ENCODE peak calls at places on chromosomes 6 and 20, in four cellular contexts. G, J, Z and V are unnamed samples.

GRCh38 chr20:23928788-23929187 is 49.2 kb upstream of the CST5 start:
- DNase-seq in G (no peak), Z (no peak), J (no peak), V (no peak)

GRCh38 chr20:57526067-57526884 is 1.3 kb upstream of the CTCFL start:
- DNase-seq in G (no peak), J (no peak), Z (no peak), V (no peak)

GRCh38 chr6:125170376-125170775 is 16.8 kb downstream of the TPD52L1 start:
- DNase-seq in G (no peak), Z (peak), J (no peak), V (peak)

GRCh38 chr6:29965873-29966601 is 23.7 kb downstream of the HLA-A start:
- DNase-seq in G (peak), J (no peak), Z (peak), V (peak)

GRCh38 chr20:7695622-7696021 is 244.6 kb downstream of the HAO1 start:
- DNase-seq in G (no peak), Z (peak), J (peak), V (no peak)

GRCh38 chr6:68639826-68640505 is 4.9 kb downstream of the ADGRB3 start:
- DNase-seq in G (no peak), Z (no peak), J (no peak), V (no peak)

GRCh38 chr6:132391391-132392291 is 9.6 kb downstream of the MOXD1 start:
- DNase-seq in Z (peak), J (peak), G (peak), V (peak)

GRCh38 chr6:149043476-149044130 is 273.9 kb upstream of the TAB2 start:
- DNase-seq in Z (no peak), J (peak), G (peak), V (peak)

GRCh38 chr6:37540390-37540789 is 40.7 kb upstream of the CCDC167 start:
- DNase-seq in G (no peak), Z (no peak), J (no peak), V (no peak)

GRCh38 chr6:139364302-139364981 is 10.0 kb downstream of the CITED2 start:
- DNase-seq in G (peak), J (no peak), Z (peak), V (peak)

GRCh38 chr6:151240861-151241642 is 1.3 kb downstream of the AKAP12 start:
- DNase-seq in Z (peak), G (peak), J (peak), V (peak)

GRCh38 chr20:25293910-25294458 is 46.1 kb downstream of the PYGB start:
- DNase-seq in G (no peak), J (no peak), Z (no peak), V (no peak)

GRCh38 chr6:159221486-159222170 is 52.4 kb downstream of the FNDC1 start:
- DNase-seq in G (no peak), J (no peak), Z (no peak), V (no peak)

GRCh38 chr6:106097368-106098231 is 11.5 kb downstream of the PRDM1 start:
- DNase-seq in Z (peak), J (no peak), G (no peak), V (peak)

GRCh38 chr20:38355161-38356012 is 9.1 kb downstream of the LBP start:
- DNase-seq in J (no peak), G (no peak), Z (no peak), V (no peak)

DNA sequence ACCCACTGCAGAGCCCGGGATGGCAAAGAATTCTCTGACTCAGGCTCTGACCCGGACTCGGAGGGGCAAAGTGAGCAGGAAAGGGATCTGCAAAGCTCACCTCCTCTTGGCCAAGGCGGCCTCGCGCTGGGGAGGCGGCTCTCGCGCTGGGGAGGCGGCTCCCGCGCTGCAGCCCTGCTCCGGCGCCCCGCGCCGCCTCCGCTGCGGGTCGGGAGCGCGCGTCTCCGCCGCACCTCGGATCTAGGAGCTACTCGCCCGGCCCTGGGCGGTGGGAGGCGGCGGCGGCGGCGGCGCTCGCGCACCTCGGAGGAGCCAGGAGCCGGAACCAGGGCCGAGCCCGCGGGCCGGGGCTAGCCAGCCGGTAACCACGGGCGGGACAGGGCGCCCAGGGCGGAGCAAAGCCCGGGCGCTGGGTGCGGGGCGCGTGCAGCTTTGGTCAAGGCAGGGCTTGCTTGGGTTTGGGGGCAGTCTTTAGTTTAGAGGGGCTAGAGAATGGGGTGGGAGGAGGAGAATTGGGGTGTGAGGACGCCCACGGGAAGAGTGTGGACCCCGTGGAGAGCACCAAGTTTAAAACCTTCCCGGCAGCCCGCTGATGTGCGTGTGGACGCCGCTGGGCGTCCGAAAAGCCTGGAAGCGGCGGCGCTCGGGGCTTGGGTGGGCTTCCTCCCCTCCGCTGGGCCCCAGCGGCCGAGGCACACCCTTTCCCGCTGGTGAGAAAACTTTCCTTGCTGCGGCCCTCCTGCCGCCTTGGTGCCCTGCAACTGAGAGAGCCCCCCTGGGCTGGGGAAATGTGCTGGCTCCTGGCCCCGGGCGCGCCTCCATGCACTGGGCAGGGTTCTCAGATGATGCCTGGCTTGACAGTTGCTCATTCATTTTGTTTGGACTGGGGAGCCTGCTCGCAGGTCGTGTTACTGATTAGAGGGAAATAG is at the start of gene MRAP2:
- DNase-seq in J (peak), G (peak), Z (peak), V (no peak)
- TF ChIP-seq CTCF in J (no peak), G (no peak), Z (no peak), V (no peak)

GRCh38 chr20:53949319-53949839 is 121.0 kb downstream of the BCAS1 start:
- DNase-seq in G (no peak), J (peak), Z (peak), V (peak)
- TF ChIP-seq CTCF in G (no peak), J (no peak), Z (no peak), V (no peak)

GRCh38 chr6:35258336-35258735 is 1.2 kb upstream of the ZNF76 start:
- DNase-seq in G (no peak), Z (no peak), J (no peak), V (no peak)

GRCh38 chr6:35260642-35261570 is 1.4 kb downstream of the ZNF76 start:
- DNase-seq in J (no peak), G (no peak), Z (no peak), V (no peak)

GRCh38 chr6:35258858-35259193 is 709 bp upstream of the ZNF76 start:
- DNase-seq in G (peak), J (peak), Z (no peak), V (peak)

GRCh38 chr6:35259946-35260626 is 551 bp downstream of the ZNF76 start:
- DNase-seq in G (peak), J (no peak), Z (peak), V (peak)

DNA sequence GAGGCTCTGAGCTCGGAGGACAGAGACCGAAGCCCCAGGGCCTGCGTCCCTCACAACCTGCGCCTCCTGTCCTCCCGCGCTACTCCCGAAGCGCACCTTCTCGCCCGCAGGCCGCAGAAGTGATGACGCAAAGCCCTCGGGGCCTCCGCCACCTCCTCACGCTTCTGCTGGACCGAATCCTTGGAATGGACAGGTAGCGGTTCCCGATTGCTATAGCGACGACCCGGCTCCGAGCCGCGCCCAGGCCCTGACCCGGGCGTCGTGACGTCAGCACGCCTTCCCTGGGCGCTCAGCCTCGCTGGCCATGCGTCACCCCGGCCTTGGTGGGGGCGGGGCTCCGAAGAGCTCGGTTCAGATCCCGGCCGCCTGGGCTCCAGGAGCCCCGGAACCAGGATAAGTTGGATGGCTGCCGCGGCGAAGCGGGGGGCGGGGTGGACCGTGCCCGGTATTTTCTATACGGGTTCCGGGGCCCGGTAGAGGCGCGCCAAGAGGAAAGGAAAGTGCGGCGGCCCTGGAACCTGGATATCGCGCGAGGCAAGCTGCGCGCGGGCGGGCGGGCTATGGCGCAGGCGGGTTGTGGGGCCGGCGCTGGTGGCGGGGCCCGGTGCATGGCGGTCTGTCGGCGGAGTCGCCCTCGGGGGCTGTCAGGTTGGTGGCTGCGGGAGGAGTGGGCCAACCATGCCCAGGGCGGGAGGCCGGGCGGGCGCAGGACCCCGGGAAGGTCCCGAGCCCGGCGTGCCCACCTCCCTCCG is at the start of gene ZNF76:
- DNase-seq in Z (peak), J (peak), G (peak), V (peak)
- TF ChIP-seq CTCF in Z (no peak), J (no peak), G (no peak), V (no peak)

DNA sequence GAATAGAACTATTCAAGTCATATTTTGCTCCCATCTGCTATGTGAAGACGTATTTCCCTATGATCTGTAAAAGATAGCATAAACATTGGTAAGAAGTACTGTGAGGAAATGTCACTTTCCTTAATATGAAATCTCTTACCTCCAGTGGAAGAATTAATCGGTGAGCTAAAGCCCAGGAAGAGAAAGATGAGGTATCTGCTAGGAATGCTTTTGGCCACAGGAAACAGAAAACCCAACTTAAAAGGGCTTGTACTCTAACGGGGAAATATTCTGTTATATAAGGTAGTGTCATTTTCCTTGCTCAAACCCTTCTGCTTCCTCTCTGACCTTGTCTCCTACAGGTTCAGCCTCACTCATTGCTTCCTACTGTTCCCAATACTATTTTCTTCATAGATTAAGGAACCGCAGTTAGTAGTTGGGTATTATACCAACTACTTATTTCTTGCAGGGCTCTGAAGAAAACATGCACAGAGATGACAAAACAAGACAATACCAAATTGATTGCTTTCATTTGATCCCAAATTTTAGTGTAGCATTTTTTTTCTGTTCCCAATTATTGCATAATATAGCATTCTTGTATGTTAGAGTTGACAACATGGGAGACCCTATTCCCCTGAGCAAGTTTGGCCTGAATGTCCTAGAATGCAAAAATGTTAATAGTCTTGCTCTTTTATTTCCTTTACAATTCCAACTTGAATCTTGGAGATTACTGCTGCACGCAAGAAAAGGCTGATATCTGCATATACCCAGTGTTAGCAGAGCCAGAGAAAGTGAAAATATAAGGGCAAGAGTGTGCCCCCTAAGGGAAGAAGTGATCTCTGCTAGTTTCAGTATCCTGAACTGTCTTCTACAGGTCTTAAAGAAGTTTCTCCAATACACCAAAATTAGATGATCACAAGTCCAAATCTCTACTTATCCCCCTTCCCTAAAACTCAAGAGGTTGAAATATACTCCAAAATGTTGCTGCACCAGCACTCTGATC is 65.3 kb downstream of the AFG1L start:
- DNase-seq in J (no peak), Z (no peak), G (no peak), V (no peak)
- TF ChIP-seq CTCF in J (no peak), Z (no peak), G (peak), V (peak)

GRCh38 chr6:136337606-136338005 is 48.0 kb upstream of the BCLAF1 start:
- DNase-seq in J (no peak), G (no peak), Z (no peak), V (no peak)

GRCh38 chr6:136335736-136336362 is 46.2 kb upstream of the BCLAF1 start:
- DNase-seq in Z (no peak), J (no peak), G (no peak), V (no peak)

GRCh38 chr6:136341967-136342366 is 52.3 kb upstream of the BCLAF1 start:
- DNase-seq in J (no peak), G (no peak), Z (no peak), V (peak)

GRCh38 chr6:136341367-136341766 is 51.7 kb upstream of the BCLAF1 start:
- DNase-seq in J (no peak), G (no peak), Z (no peak), V (no peak)

DNA sequence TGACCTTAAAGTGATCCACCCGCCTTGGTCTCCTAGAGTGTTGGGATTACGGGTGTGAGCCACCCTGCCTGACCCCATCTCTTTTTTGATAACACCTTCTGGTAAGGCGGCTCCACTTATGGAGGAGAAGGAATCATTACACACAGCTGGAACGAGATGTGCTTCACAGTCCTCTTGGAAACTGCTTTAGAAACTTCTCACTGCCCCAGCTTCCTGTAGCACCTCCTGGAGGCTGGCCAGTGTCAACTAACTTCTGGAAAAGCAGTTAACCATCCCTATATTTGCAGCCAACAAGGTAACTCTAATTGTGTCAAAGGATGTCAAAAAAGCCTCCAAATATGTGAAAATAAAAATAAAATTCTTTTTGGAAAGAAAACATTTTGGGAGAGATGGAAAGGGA is 48.8 kb upstream of the BCLAF1 start:
- DNase-seq in J (no peak), G (no peak), Z (no peak), V (no peak)
- TF ChIP-seq CTCF in J (no peak), G (no peak), Z (no peak), V (no peak)

GRCh38 chr6:156379946-156380707 is 397.1 kb upstream of the ARID1B start:
- DNase-seq in J (peak), Z (peak), G (peak), V (peak)

GRCh38 chr6:156379392-156379910 is 397.7 kb upstream of the ARID1B start:
- DNase-seq in J (peak), Z (no peak), G (no peak), V (no peak)

GRCh38 chr6:156383059-156383458 is 394.1 kb upstream of the ARID1B start:
- DNase-seq in Z (no peak), J (no peak), G (no peak), V (no peak)

DNA sequence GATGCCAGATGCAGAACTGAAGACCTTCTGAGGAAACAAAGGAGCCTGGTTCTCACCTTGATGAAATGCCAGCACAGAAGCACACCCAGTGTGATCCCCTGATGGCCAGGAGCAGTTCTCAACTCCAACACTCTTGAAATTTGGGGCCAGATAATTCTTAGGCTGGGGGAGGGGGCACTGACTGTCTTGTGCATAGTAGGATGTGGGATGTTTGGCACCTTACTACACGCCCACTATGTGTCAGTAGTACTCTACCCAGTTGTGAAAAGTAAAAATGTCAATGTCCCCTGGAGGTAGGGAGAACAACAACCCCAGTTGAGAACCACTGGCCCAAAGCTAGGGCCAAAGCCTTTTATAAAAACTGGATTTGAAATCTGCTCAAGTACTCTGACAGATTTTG is 398.3 kb upstream of the ARID1B start:
- DNase-seq in J (no peak), G (no peak), Z (no peak), V (no peak)
- TF ChIP-seq CTCF in J (no peak), G (no peak), Z (no peak), V (no peak)

DNA sequence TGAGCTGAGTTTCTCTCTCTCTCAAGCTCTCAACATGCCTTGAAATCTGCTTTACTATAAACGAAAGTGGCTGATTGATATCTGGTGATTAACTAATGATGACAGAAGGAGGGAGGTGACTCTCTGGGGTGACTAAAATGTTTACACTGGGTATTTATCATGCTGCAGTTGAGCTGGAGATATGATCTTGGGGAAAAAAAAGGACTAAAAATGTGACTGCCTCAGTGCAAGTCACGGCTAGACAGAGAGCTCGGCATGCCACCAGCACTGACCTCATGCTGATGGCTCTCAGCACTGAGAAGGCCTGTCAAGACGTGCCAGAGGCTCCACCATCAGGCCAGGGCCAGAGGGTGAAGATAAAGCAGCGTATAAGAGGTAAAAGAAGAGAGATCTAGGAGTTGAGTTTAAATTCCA is 103.1 kb upstream of the SPACA1 start:
- DNase-seq in G (peak), J (peak), Z (peak), V (peak)
- TF ChIP-seq CTCF in G (peak), J (peak), Z (peak), V (peak)

GRCh38 chr6:24824142-24824755 is 25.5 kb upstream of the ARMH2 start:
- DNase-seq in G (no peak), Z (no peak), J (no peak), V (no peak)

GRCh38 chr6:24825130-24825630 is 26.5 kb upstream of the ARMH2 start:
- DNase-seq in G (no peak), J (no peak), Z (no peak), V (no peak)

GRCh38 chr6:24827970-24828369 is 29.3 kb upstream of the ARMH2 start:
- DNase-seq in G (no peak), Z (no peak), J (no peak), V (no peak)

GRCh38 chr6:24829657-24830056 is 30.9 kb upstream of the ARMH2 start:
- DNase-seq in G (no peak), J (no peak), Z (no peak), V (no peak)

DNA sequence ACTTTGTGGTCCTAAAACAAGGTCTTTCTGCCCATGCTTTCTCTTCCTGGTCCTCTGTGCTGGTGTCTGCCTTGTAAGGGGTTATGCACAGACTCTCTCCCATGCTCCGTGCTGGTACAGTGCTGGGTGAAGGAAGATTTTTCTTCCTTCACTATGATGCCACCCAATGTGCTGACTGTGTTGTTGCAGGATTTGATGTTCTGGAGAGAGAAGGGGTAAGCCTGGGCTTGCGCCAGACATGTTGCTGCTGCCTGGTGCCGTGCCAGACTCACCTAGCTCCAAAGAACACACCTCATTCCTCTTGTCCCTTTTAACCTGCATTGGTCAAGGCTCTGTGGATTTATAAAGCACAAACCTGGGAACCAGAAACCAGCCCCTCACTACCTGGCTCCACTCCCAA is 28.4 kb upstream of the ARMH2 start:
- DNase-seq in G (no peak), J (no peak), Z (no peak), V (no peak)
- TF ChIP-seq CTCF in G (peak), J (no peak), Z (no peak), V (no peak)